ENCODE peak calls at places on chromosomes 12 and 14, in seven cellular contexts. G, A, V, X, L, H and O are unnamed samples.

GRCh38 chr12:77746108-77746507 is 84.6 kb upstream of the NAV3 start:
- DNase-seq in A (peak), X (no peak), G (no peak), L (peak), V (peak), H (no peak), O (peak)

GRCh38 chr12:45622210-45622937 is 107.1 kb upstream of the ARID2 start:
- DNase-seq in X (no peak), L (no peak), G (no peak), A (no peak), H (no peak), V (no peak), O (no peak)

GRCh38 chr12:55933799-55934174 is 2.8 kb downstream of the DGKA start:
- DNase-seq in L (no peak), X (no peak), G (no peak), A (no peak), H (no peak), V (no peak), O (no peak)

GRCh38 chr12:24244801-24245200 is 295.3 kb upstream of the SOX5 start:
- DNase-seq in L (peak), V (no peak), X (no peak), A (peak), G (no peak), H (no peak), O (no peak)

GRCh38 chr12:106112094-106112822 is 26.5 kb downstream of the NUAK1 start:
- DNase-seq in G (no peak), A (peak), V (no peak), L (no peak), H (peak), X (no peak), O (peak)

GRCh38 chr12:104421343-104421742 is 35.4 kb upstream of the CHST11 start:
- DNase-seq in X (no peak), A (no peak), H (no peak), V (no peak), L (no peak), G (no peak), O (no peak)

GRCh38 chr12:15074351-15074750 is 101.5 kb downstream of the PDE6H start:
- DNase-seq in L (no peak), H (no peak), V (no peak), A (no peak), G (no peak), X (no peak), O (no peak)

GRCh38 chr14:47917344-47917954 is 242.0 kb upstream of the MDGA2 start:
- DNase-seq in H (no peak), L (no peak), X (no peak), A (peak), V (peak), G (no peak), O (peak)

GRCh38 chr12:1474567-1475153 is 119.7 kb downstream of the FBXL14 start:
- DNase-seq in L (no peak), V (peak), G (peak), H (peak), X (no peak), A (peak), O (peak)

GRCh38 chr12:26978801-26979200 is 35.4 kb downstream of the TM7SF3 start:
- DNase-seq in H (no peak), V (no peak), X (no peak), G (no peak), A (no peak), L (no peak), O (no peak)

GRCh38 chr14:104805941-104806624 is 5.2 kb downstream of the ZBTB42 start:
- DNase-seq in H (no peak), A (no peak), V (no peak), X (no peak), G (no peak), L (no peak), O (no peak)

GRCh38 chr14:21093769-21094681 is 4.4 kb downstream of the ZNF219 start:
- DNase-seq in X (no peak), H (no peak), L (no peak), G (no peak), A (no peak), V (no peak), O (no peak)

GRCh38 chr12:8644345-8645248 is 18.0 kb downstream of the MFAP5 start:
- DNase-seq in X (no peak), A (peak), H (no peak), V (no peak), L (no peak), G (no peak), O (no peak)

GRCh38 chr12:65232490-65233077 is 45.9 kb upstream of the MSRB3 start:
- DNase-seq in X (no peak), G (peak), V (peak), A (peak), L (no peak), H (peak), O (no peak)

GRCh38 chr12:44774815-44775411 is 101.2 kb downstream of the NELL2 start:
- DNase-seq in G (no peak), V (no peak), A (peak), L (no peak), X (no peak), H (peak), O (no peak)